ENCODE peak calls at places on chromosomes 4 and X, in eight cellular contexts. One of them, this sample, is unnamed.

GRCh38 chr4:30847157-30847556 is 127.0 kb downstream of the PCDH7 start:
- DNase-seq in Calu3: no peak
- DNase-seq in endothelial cell: no peak
- DNase-seq in cardiac muscle cell: no peak
- DNase-seq in neural crest cell: no peak
- DNase-seq in psoas muscle: no peak
- DNase-seq in HL-60: no peak
- DNase-seq in kidney epithelial cell: no peak
- DNase-seq in this sample: no peak

GRCh38 chrX:139967300-139967699 is 2.0 kb upstream of the CXorf66 start:
- DNase-seq in Calu3: no peak
- DNase-seq in endothelial cell: no peak
- DNase-seq in cardiac muscle cell: no peak
- DNase-seq in neural crest cell: no peak
- DNase-seq in psoas muscle: no peak
- DNase-seq in HL-60: no peak
- DNase-seq in kidney epithelial cell: no peak
- DNase-seq in this sample: peak; percentile 26

GRCh38 chrX:10280061-10280460 is 123.3 kb downstream of the CLCN4 start:
- DNase-seq in Calu3: no peak
- DNase-seq in endothelial cell: no peak
- DNase-seq in cardiac muscle cell: no peak
- DNase-seq in neural crest cell: no peak
- DNase-seq in psoas muscle: no peak
- DNase-seq in HL-60: no peak
- DNase-seq in kidney epithelial cell: no peak
- DNase-seq in this sample: no peak

GRCh38 chrX:54808109-54808604 is 612 bp downstream of the MAGED2 start:
- DNase-seq in Calu3: peak; percentile 45
- DNase-seq in endothelial cell: peak; percentile 58
- DNase-seq in cardiac muscle cell: peak; percentile 86
- DNase-seq in neural crest cell: peak; percentile 57
- DNase-seq in psoas muscle: peak; percentile 68
- DNase-seq in HL-60: no peak
- DNase-seq in kidney epithelial cell: no peak
- DNase-seq in this sample: peak; percentile 47

GRCh38 chr4:150006197-150006596 is 72.0 kb upstream of the DCLK2 start:
- DNase-seq in Calu3: no peak
- DNase-seq in endothelial cell: no peak
- DNase-seq in cardiac muscle cell: no peak
- DNase-seq in neural crest cell: no peak
- DNase-seq in psoas muscle: no peak
- DNase-seq in HL-60: no peak
- DNase-seq in kidney epithelial cell: no peak
- DNase-seq in this sample: no peak

GRCh38 chrX:17375361-17375630 is 296 bp downstream of the NHS start:
- DNase-seq in Calu3: no peak
- DNase-seq in endothelial cell: no peak
- DNase-seq in cardiac muscle cell: no peak
- DNase-seq in neural crest cell: no peak
- DNase-seq in psoas muscle: no peak
- DNase-seq in HL-60: no peak
- DNase-seq in kidney epithelial cell: no peak
- DNase-seq in this sample: no peak

GRCh38 chrX:18873189-18873791 is 110.6 kb downstream of the PHKA2 start:
- DNase-seq in Calu3: no peak
- DNase-seq in endothelial cell: no peak
- DNase-seq in cardiac muscle cell: no peak
- DNase-seq in neural crest cell: no peak
- DNase-seq in psoas muscle: no peak
- DNase-seq in HL-60: no peak
- DNase-seq in kidney epithelial cell: no peak
- DNase-seq in this sample: no peak

GRCh38 chrX:82813671-82814078 is 694.4 kb upstream of the POU3F4 start:
- DNase-seq in Calu3: peak; percentile 41
- DNase-seq in endothelial cell: no peak
- DNase-seq in cardiac muscle cell: no peak
- DNase-seq in neural crest cell: no peak
- DNase-seq in psoas muscle: no peak
- DNase-seq in HL-60: no peak
- DNase-seq in kidney epithelial cell: peak; percentile 83
- DNase-seq in this sample: no peak

GRCh38 chr4:4524364-4524763 is 17.5 kb downstream of the STX18 start:
- DNase-seq in Calu3: no peak
- DNase-seq in endothelial cell: peak; percentile 9
- DNase-seq in cardiac muscle cell: peak; percentile 21
- DNase-seq in neural crest cell: no peak
- DNase-seq in psoas muscle: no peak
- DNase-seq in HL-60: no peak
- DNase-seq in kidney epithelial cell: no peak
- DNase-seq in this sample: peak; percentile 62

GRCh38 chrX:40166582-40166981 is 68.8 kb upstream of the BCOR start:
- DNase-seq in Calu3: no peak
- DNase-seq in endothelial cell: no peak
- DNase-seq in cardiac muscle cell: no peak
- DNase-seq in neural crest cell: no peak
- DNase-seq in psoas muscle: no peak
- DNase-seq in HL-60: no peak
- DNase-seq in kidney epithelial cell: no peak
- DNase-seq in this sample: no peak

GRCh38 chr4:99504804-99505502 is 5.9 kb upstream of the C4orf17 start:
- DNase-seq in Calu3: no peak
- DNase-seq in endothelial cell: no peak
- DNase-seq in cardiac muscle cell: no peak
- DNase-seq in neural crest cell: no peak
- DNase-seq in psoas muscle: no peak
- DNase-seq in HL-60: peak; percentile 86
- DNase-seq in kidney epithelial cell: no peak
- DNase-seq in this sample: no peak

GRCh38 chr4:184448828-184449227 is 25.5 kb downstream of the IRF2 start:
- DNase-seq in Calu3: no peak
- DNase-seq in endothelial cell: no peak
- DNase-seq in cardiac muscle cell: no peak
- DNase-seq in neural crest cell: no peak
- DNase-seq in psoas muscle: peak; percentile 50
- DNase-seq in HL-60: peak; percentile 56
- DNase-seq in kidney epithelial cell: no peak
- DNase-seq in this sample: peak; percentile 31

GRCh38 chrX:63424063-63424462 is 72.9 kb upstream of the SPIN4 start:
- DNase-seq in Calu3: peak; percentile 7
- DNase-seq in endothelial cell: no peak
- DNase-seq in cardiac muscle cell: no peak
- DNase-seq in neural crest cell: no peak
- DNase-seq in psoas muscle: no peak
- DNase-seq in HL-60: no peak
- DNase-seq in kidney epithelial cell: peak; percentile 9
- DNase-seq in this sample: no peak

GRCh38 chr4:42104521-42104920 is 47.9 kb downstream of the BEND4 start:
- DNase-seq in Calu3: no peak
- DNase-seq in endothelial cell: no peak
- DNase-seq in cardiac muscle cell: no peak
- DNase-seq in neural crest cell: no peak
- DNase-seq in psoas muscle: no peak
- DNase-seq in HL-60: no peak
- DNase-seq in kidney epithelial cell: no peak
- DNase-seq in this sample: no peak

GRCh38 chr4:189436207-189436606 is 504.5 kb upstream of the FRG1 start:
- DNase-seq in Calu3: no peak
- DNase-seq in endothelial cell: peak; percentile 10
- DNase-seq in cardiac muscle cell: no peak
- DNase-seq in neural crest cell: no peak
- DNase-seq in psoas muscle: no peak
- DNase-seq in HL-60: no peak
- DNase-seq in kidney epithelial cell: no peak
- DNase-seq in this sample: no peak
- TF ChIP-seq CTCF in Calu3: no peak
- TF ChIP-seq CTCF in endothelial cell: no peak
- TF ChIP-seq CTCF in cardiac muscle cell: no peak
- TF ChIP-seq CTCF in neural crest cell: peak; percentile 37
- TF ChIP-seq CTCF in psoas muscle: no peak
- TF ChIP-seq CTCF in HL-60: no peak
- TF ChIP-seq CTCF in kidney epithelial cell: no peak
- TF ChIP-seq CTCF in this sample: no peak

GRCh38 chr4:6110681-6111353 is 89.5 kb downstream of the JAKMIP1 start:
- DNase-seq in Calu3: no peak
- DNase-seq in endothelial cell: no peak
- DNase-seq in cardiac muscle cell: no peak
- DNase-seq in neural crest cell: no peak
- DNase-seq in psoas muscle: no peak
- DNase-seq in HL-60: no peak
- DNase-seq in kidney epithelial cell: no peak
- DNase-seq in this sample: no peak

GRCh38 chr4:6107886-6108285 is 89.7 kb upstream of the C4orf50 start:
- DNase-seq in Calu3: no peak
- DNase-seq in endothelial cell: no peak
- DNase-seq in cardiac muscle cell: no peak
- DNase-seq in neural crest cell: no peak
- DNase-seq in psoas muscle: no peak
- DNase-seq in HL-60: no peak
- DNase-seq in kidney epithelial cell: no peak
- DNase-seq in this sample: no peak

GRCh38 chr4:6111354-6111930 is 88.9 kb downstream of the JAKMIP1 start:
- DNase-seq in Calu3: no peak
- DNase-seq in endothelial cell: no peak
- DNase-seq in cardiac muscle cell: no peak
- DNase-seq in neural crest cell: no peak
- DNase-seq in psoas muscle: no peak
- DNase-seq in HL-60: no peak
- DNase-seq in kidney epithelial cell: no peak
- DNase-seq in this sample: no peak

GRCh38 chr4:6112606-6113290 is 87.6 kb downstream of the JAKMIP1 start:
- DNase-seq in Calu3: no peak
- DNase-seq in endothelial cell: no peak
- DNase-seq in cardiac muscle cell: no peak
- DNase-seq in neural crest cell: no peak
- DNase-seq in psoas muscle: no peak
- DNase-seq in HL-60: no peak
- DNase-seq in kidney epithelial cell: no peak
- DNase-seq in this sample: no peak

GRCh38 chr4:6109842-6110560 is 90.3 kb downstream of the JAKMIP1 start:
- DNase-seq in Calu3: peak; percentile 46
- DNase-seq in endothelial cell: no peak
- DNase-seq in cardiac muscle cell: no peak
- DNase-seq in neural crest cell: no peak
- DNase-seq in psoas muscle: no peak
- DNase-seq in HL-60: no peak
- DNase-seq in kidney epithelial cell: no peak
- DNase-seq in this sample: no peak
- TF ChIP-seq CTCF in Calu3: no peak
- TF ChIP-seq CTCF in endothelial cell: peak; percentile 66
- TF ChIP-seq CTCF in cardiac muscle cell: no peak
- TF ChIP-seq CTCF in neural crest cell: peak; percentile 58
- TF ChIP-seq CTCF in psoas muscle: no peak
- TF ChIP-seq CTCF in HL-60: no peak
- TF ChIP-seq CTCF in kidney epithelial cell: peak; percentile 17
- TF ChIP-seq CTCF in this sample: peak; percentile 24

DNA sequence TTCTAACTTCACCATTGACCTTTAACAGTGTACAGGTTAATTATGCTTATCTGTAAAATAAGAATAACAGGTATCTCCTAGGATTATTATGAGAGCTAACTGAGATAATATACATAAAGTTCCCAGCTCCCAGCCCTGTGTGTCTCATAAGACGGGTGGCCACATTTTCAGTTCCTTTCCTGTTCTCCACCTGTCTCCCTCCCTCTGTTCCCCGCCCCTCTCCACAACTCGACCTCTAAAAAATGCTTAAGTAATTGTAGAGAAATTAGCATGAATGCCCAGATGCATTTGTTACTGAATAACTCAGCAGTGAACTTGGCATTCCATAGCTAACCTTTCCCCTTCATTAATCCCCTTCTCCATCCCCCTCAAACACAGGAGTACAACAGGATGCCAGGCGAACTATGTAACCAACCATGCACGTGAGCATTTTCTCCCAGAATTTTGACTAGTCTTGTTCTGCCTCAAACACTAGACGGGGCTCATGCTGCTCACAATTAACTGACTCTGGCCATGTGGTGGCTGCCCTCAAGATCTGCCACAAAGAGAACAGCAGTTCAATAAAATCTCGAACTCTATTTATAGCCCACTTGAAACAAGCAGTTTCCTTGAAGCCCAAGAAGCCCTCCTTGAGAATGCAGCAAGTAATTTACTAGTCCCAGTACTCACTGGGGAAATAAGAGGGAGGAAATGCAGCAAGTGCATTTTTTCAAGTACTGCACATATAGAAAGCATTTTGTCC is 351.2 kb downstream of the ARHGAP24 start:
- DNase-seq in Calu3: peak; percentile 67
- DNase-seq in endothelial cell: peak; percentile 11
- DNase-seq in cardiac muscle cell: peak; percentile 67
- DNase-seq in neural crest cell: peak; percentile 5
- DNase-seq in psoas muscle: no peak
- DNase-seq in HL-60: no peak
- DNase-seq in kidney epithelial cell: peak; percentile 97
- DNase-seq in this sample: no peak
- TF ChIP-seq CTCF in Calu3: no peak
- TF ChIP-seq CTCF in endothelial cell: no peak
- TF ChIP-seq CTCF in cardiac muscle cell: no peak
- TF ChIP-seq CTCF in neural crest cell: no peak
- TF ChIP-seq CTCF in psoas muscle: no peak
- TF ChIP-seq CTCF in HL-60: no peak
- TF ChIP-seq CTCF in kidney epithelial cell: peak; percentile 59
- TF ChIP-seq CTCF in this sample: no peak

DNA sequence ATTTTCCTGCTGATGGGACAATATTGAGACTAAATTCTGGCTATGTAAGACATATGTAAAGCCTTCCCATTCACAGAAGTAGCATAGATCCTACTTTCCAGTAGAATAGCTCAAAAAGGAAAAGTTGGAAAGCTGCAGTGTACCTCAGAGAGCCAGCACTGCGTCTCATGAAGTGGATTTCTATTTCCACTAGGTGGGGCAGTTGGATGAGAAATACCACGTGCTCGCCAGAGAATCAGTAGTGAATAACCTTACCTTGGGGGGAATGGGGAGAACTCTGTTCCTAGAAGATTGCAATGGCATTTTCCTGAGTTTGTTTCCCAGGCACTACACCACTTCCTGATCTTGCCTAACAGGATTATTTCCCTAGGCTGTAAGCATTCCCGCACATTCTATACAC is 907.1 kb downstream of the FSTL5 start:
- DNase-seq in Calu3: no peak
- DNase-seq in endothelial cell: no peak
- DNase-seq in cardiac muscle cell: no peak
- DNase-seq in neural crest cell: no peak
- DNase-seq in psoas muscle: no peak
- DNase-seq in HL-60: peak; percentile 31
- DNase-seq in kidney epithelial cell: no peak
- DNase-seq in this sample: no peak
- TF ChIP-seq CTCF in Calu3: no peak
- TF ChIP-seq CTCF in endothelial cell: peak; percentile 33
- TF ChIP-seq CTCF in cardiac muscle cell: no peak
- TF ChIP-seq CTCF in neural crest cell: peak; percentile 32
- TF ChIP-seq CTCF in psoas muscle: no peak
- TF ChIP-seq CTCF in HL-60: no peak
- TF ChIP-seq CTCF in kidney epithelial cell: no peak
- TF ChIP-seq CTCF in this sample: peak; percentile 67

GRCh38 chrX:28099166-28099565 is 117.9 kb upstream of the DCAF8L1 start:
- DNase-seq in Calu3: no peak
- DNase-seq in endothelial cell: no peak
- DNase-seq in cardiac muscle cell: no peak
- DNase-seq in neural crest cell: no peak
- DNase-seq in psoas muscle: no peak
- DNase-seq in HL-60: no peak
- DNase-seq in kidney epithelial cell: no peak
- DNase-seq in this sample: no peak
- TF ChIP-seq CTCF in Calu3: no peak
- TF ChIP-seq CTCF in endothelial cell: no peak
- TF ChIP-seq CTCF in cardiac muscle cell: no peak
- TF ChIP-seq CTCF in neural crest cell: no peak
- TF ChIP-seq CTCF in psoas muscle: no peak
- TF ChIP-seq CTCF in HL-60: no peak
- TF ChIP-seq CTCF in kidney epithelial cell: no peak
- TF ChIP-seq CTCF in this sample: no peak

This sample was measured in GM13977.